ENCODE peak calls at places on chromosomes 11 and 22, in five cellular contexts. P is LoVo, W is T1000, Y is AG09309, U is left ventricle myocardium inferior. S is an unnamed sample.

GRCh38 chr11:72230764-72231365 is 6.3 kb downstream of the INPPL1 start:
- DNase-seq in P (no peak), U (no peak), Y (no peak), W (no peak), S (no peak)

GRCh38 chr11:100545970-100546369 is 141.1 kb upstream of the ARHGAP42 start:
- DNase-seq in U (no peak), Y (no peak), P (no peak), W (no peak), S (no peak)

GRCh38 chr11:117479372-117479771 is 151.7 kb downstream of the CEP164 start:
- DNase-seq in U (no peak), W (no peak), Y (no peak), P (no peak), S (no peak)

GRCh38 chr11:29280452-29280851 is 736.4 kb downstream of the KCNA4 start:
- DNase-seq in U (no peak), P (no peak), Y (no peak), W (no peak), S (no peak)

GRCh38 chr11:10329935-10330334 is 25.1 kb downstream of the ADM start:
- DNase-seq in U (no peak), W (peak; percentile 18), Y (peak; percentile 91), P (no peak), S (no peak)

GRCh38 chr11:64763804-64764611 is 4.2 kb upstream of the PYGM start:
- DNase-seq in P (no peak), Y (no peak), U (no peak), W (no peak), S (no peak)

GRCh38 chr22:46233231-46233630 is 16.9 kb downstream of the CDPF1 start:
- DNase-seq in P (no peak), W (peak; percentile 69), Y (no peak), U (peak; percentile 50), S (no peak)

GRCh38 chr11:106482920-106483761 is 405.7 kb downstream of the AASDHPPT start:
- DNase-seq in U (no peak), Y (no peak), W (no peak), P (no peak), S (no peak)

GRCh38 chr11:80958966-80959365 is 1518.1 kb upstream of the TENM4 start:
- DNase-seq in W (no peak), P (no peak), U (no peak), Y (no peak), S (no peak)

GRCh38 chr11:73415854-73416615 is 39.8 kb downstream of the RELT start:
- DNase-seq in W (no peak), P (no peak), Y (peak; percentile 52), U (no peak), S (no peak)

S was measured in NCI-H2171.